ENCODE peak calls at places on chromosomes 4 and X, in four cellular contexts. M, A, D and F are unnamed samples.

GRCh38 chr4:120694973-120695372 is 227.6 kb downstream of the PRDM5 start:
- DNase-seq in M (peak), A (no peak), D (peak), F (peak)

GRCh38 chrX:136168929-136169735 is 21.8 kb downstream of the FHL1 start:
- DNase-seq in M (no peak), A (no peak), D (peak), F (peak)

GRCh38 chr4:117777721-117778120 is 256.6 kb upstream of the NDST3 start:
- DNase-seq in M (no peak), A (no peak), D (no peak), F (no peak)

GRCh38 chr4:38745881-38746280 is 36.9 kb downstream of the TLR10 start:
- DNase-seq in M (no peak), A (no peak), D (no peak), F (no peak)

GRCh38 chrX:136346506-136346905 is 45.7 kb downstream of the ADGRG4 start:
- DNase-seq in M (no peak), A (no peak), D (no peak), F (no peak)

GRCh38 chrX:9342581-9343051 is 122.2 kb upstream of the TBL1X start:
- DNase-seq in M (peak), A (peak), D (peak), F (peak)

GRCh38 chr4:87193958-87194675 is 26.3 kb downstream of the KLHL8 start:
- DNase-seq in M (no peak), A (no peak), D (no peak), F (no peak)

GRCh38 chr4:159484049-159484448 is 381.2 kb downstream of the RAPGEF2 start:
- DNase-seq in M (no peak), A (no peak), D (no peak), F (no peak)

GRCh38 chrX:100880368-100880767 is 6.2 kb upstream of the NOX1 start:
- DNase-seq in M (no peak), A (no peak), D (no peak), F (no peak)

GRCh38 chr4:186161138-186161537 is 30.2 kb upstream of the CYP4V2 start:
- DNase-seq in M (no peak), A (no peak), D (no peak), F (no peak)

GRCh38 chr4:81921757-81922159 is 450.1 kb upstream of the RASGEF1B start:
- DNase-seq in M (no peak), A (no peak), D (no peak), F (no peak)

GRCh38 chr4:19982556-19982955 is 269.1 kb upstream of the SLIT2 start:
- DNase-seq in M (no peak), A (no peak), D (peak), F (no peak)

GRCh38 chrX:119272882-119273806 is 37.1 kb downstream of the PGRMC1 start:
- DNase-seq in M (peak), A (peak), D (peak), F (peak)

GRCh38 chr4:133152330-133152791 is 3.3 kb downstream of the PCDH10 start:
- DNase-seq in M (no peak), A (no peak), D (no peak), F (no peak)

GRCh38 chr4:87031946-87032345 is 97.1 kb downstream of the AFF1 start:
- DNase-seq in M (no peak), A (no peak), D (no peak), F (no peak)

GRCh38 chrX:23822397-23822796 is 39.4 kb downstream of the SAT1 start:
- DNase-seq in M (no peak), A (no peak), D (peak), F (no peak)